ENCODE peak calls at places on chromosomes 7 and 10, in eight cellular contexts. B is occipital lobe; S is SJSA1; P is NCI-H1694 treated with DMSO at 0.1 percent for 48 hours; A is NCI-H1930; N is activated B cell treated with CpG ODN at 0.5 μM for 24 hours; X is Right ventricle myocardium superior; Z is effector memory CD8-positive, alpha-beta T cell. J is an unnamed sample.

GRCh38 chr10:84375881-84376280 is 47.5 kb downstream of the CCSER2 start:
- DNase-seq in S (no peak), P (no peak), X (no peak), B (no peak), A (no peak), N (no peak), Z (no peak), J (no peak)

GRCh38 chr7:136174477-136174876 is 197.3 kb upstream of the MTPN start:
- DNase-seq in S (no peak), P (no peak), A (no peak), N (no peak), Z (no peak), X (no peak), B (no peak), J (no peak)

GRCh38 chr10:95567903-95568630 is 6.9 kb upstream of the SORBS1 start:
- DNase-seq in P (no peak), N (no peak), A (no peak), B (no peak), X (no peak), Z (no peak), S (no peak), J (no peak)

GRCh38 chr10:113644185-113645120 is 19.4 kb downstream of the NRAP start:
- DNase-seq in X (no peak), Z (no peak), P (no peak), N (no peak), S (peak), B (no peak), A (no peak), J (no peak)

GRCh38 chr7:38858281-38858884 is 50.6 kb downstream of the VPS41 start:
- DNase-seq in X (no peak), S (peak), Z (no peak), B (no peak), N (no peak), A (no peak), P (no peak), J (no peak)

GRCh38 chr7:69703099-69703498 is 104.8 kb downstream of the AUTS2 start:
- DNase-seq in A (no peak), Z (no peak), X (no peak), B (no peak), N (no peak), S (no peak), P (no peak), J (no peak)

GRCh38 chr7:98167653-98168052 is 43.6 kb upstream of the BHLHA15 start:
- DNase-seq in B (no peak), N (no peak), A (no peak), S (no peak), Z (no peak), X (no peak), P (no peak), J (no peak)

GRCh38 chr10:113945075-113945686 is 90.7 kb downstream of the NHLRC2 start:
- DNase-seq in Z (no peak), B (no peak), X (no peak), A (no peak), N (no peak), S (peak), P (no peak), J (no peak)

GRCh38 chr7:99624487-99624886 is 7.7 kb downstream of the ZSCAN25 start:
- DNase-seq in N (no peak), Z (peak), S (peak), A (no peak), B (no peak), X (no peak), P (no peak), J (no peak)

GRCh38 chr7:5495581-5496375 is 72.1 kb upstream of the TNRC18 start:
- DNase-seq in A (no peak), S (no peak), B (peak), Z (no peak), N (no peak), X (peak), P (peak), J (peak)

GRCh38 chr10:19847321-19847720 is 31.1 kb downstream of the PLXDC2 start:
- DNase-seq in B (no peak), N (no peak), S (no peak), A (no peak), Z (no peak), X (no peak), P (no peak), J (no peak)

GRCh38 chr10:79144341-79145173 is 75.8 kb downstream of the ZMIZ1 start:
- DNase-seq in A (no peak), P (no peak), N (no peak), S (peak), Z (no peak), X (no peak), B (no peak), J (no peak)

GRCh38 chr10:112498806-112499205 is 51.8 kb downstream of the VTI1A start:
- DNase-seq in Z (no peak), A (no peak), P (no peak), B (no peak), S (no peak), X (no peak), N (no peak), J (no peak)

GRCh38 chr7:102222445-102222844 is 64.2 kb upstream of the SH2B2 start:
- DNase-seq in Z (no peak), A (no peak), P (no peak), N (no peak), X (no peak), B (peak), S (no peak), J (peak)

GRCh38 chr10:72086466-72087391 is 1.6 kb downstream of the SPOCK2 start:
- DNase-seq in X (peak), A (no peak), Z (peak), S (no peak), N (peak), B (no peak), P (no peak), J (no peak)

GRCh38 chr7:127383123-127383835 is 9.2 kb downstream of the ZNF800 start:
- DNase-seq in B (no peak), P (no peak), Z (no peak), S (no peak), N (no peak), A (no peak), X (no peak), J (no peak)

GRCh38 chr7:134701272-134701671 is 54.6 kb downstream of the BPGM start:
- DNase-seq in S (peak), Z (peak), N (no peak), A (no peak), B (no peak), X (no peak), P (peak), J (no peak)

GRCh38 chr10:3774018-3774813 is 10.8 kb downstream of the KLF6 start:
- DNase-seq in N (no peak), X (no peak), P (no peak), A (no peak), B (no peak), S (no peak), Z (no peak), J (no peak)

GRCh38 chr7:131284702-131285419 is 42.8 kb upstream of the MKLN1 start:
- DNase-seq in Z (no peak), P (no peak), N (no peak), B (no peak), A (no peak), X (peak), S (no peak), J (no peak)